ENCODE peak calls at places on chromosomes 3 and 15, in five cellular contexts. V is A673; M is activated CD8-positive, alpha-beta T cell treated with anti-CD3 and anti-CD28 coated beads for 36 hours; D is pancreas; X is B cell. E is an unnamed sample.

GRCh38 chr3:151183253-151183652 is 19.8 kb downstream of the GPR171 start:
- DNase-seq in V (no peak), M (no peak), X (no peak), D (no peak), E (no peak)

GRCh38 chr3:108985844-108986243 is 32.2 kb upstream of the GUCA1C start:
- DNase-seq in X (no peak), D (no peak), M (no peak), V (peak; percentile 9), E (no peak)

GRCh38 chr15:57890351-57890750 is 175.2 kb downstream of the ALDH1A2 start:
- DNase-seq in M (no peak), X (no peak), V (no peak), D (no peak), E (no peak)

GRCh38 chr3:159832024-159832423 is 156.6 kb upstream of the IL12A start:
- DNase-seq in D (no peak), X (peak; percentile 34), M (no peak), V (no peak), E (peak; percentile 29)

GRCh38 chr3:110519066-110519465 is 552.5 kb upstream of the NECTIN3 start:
- DNase-seq in D (no peak), V (no peak), X (no peak), M (no peak), E (no peak)

GRCh38 chr3:143302638-143303171 is 183.1 kb downstream of the CHST2 start:
- DNase-seq in M (no peak), D (no peak), V (peak; percentile 60), X (no peak), E (no peak)

GRCh38 chr3:179045719-179046402 is 25.7 kb downstream of the ZMAT3 start:
- DNase-seq in X (no peak), D (no peak), M (no peak), V (no peak), E (peak; percentile 34)

GRCh38 chr3:127247292-127247691 is 40.6 kb downstream of the PRR20G start:
- DNase-seq in D (no peak), M (no peak), X (no peak), V (no peak), E (no peak)

GRCh38 chr15:47887181-47887580 is 169.9 kb downstream of the SEMA6D start:
- DNase-seq in M (no peak), V (peak; percentile 14), X (no peak), D (no peak), E (no peak)

GRCh38 chr3:115843206-115843605 is 219.9 kb downstream of the GAP43 start:
- DNase-seq in D (no peak), X (no peak), M (no peak), V (no peak), E (no peak)

GRCh38 chr15:82640672-82641071 is 6.5 kb downstream of the CPEB1 start:
- DNase-seq in X (no peak), M (no peak), V (no peak), D (no peak), E (no peak)
- TF ChIP-seq CTCF in X (no peak), M (no peak), V (no peak), D (no peak), E (no peak)

DNA sequence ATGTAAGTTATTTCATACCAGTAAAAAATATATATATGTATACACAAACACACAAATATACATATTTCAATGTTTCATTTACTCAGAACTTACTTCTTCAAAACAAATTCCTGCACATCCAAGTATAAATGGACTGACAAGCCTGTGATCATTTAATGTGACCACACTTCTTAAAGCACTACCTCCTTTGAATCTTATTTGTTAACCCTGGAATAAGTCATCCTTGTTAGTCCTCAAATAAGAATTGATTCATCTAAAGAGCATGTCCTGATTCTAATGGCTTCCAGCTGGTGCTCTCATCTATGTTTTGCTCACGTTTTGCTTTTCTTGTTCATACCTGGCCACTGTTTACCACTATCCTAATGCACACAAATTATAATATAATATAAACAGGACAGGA is 103.9 kb upstream of the UBP1 start:
- DNase-seq in X (no peak), D (no peak), M (no peak), V (no peak), E (no peak)
- TF ChIP-seq CTCF in X (no peak), D (no peak), M (no peak), V (no peak), E (no peak)

GRCh38 chr3:184808021-184808420 is 3.9 kb upstream of the VPS8 start:
- DNase-seq in X (no peak), D (no peak), V (peak; percentile 33), M (peak; percentile 49), E (no peak)
- TF ChIP-seq CTCF in X (peak; percentile 13), D (no peak), V (peak; percentile 37), M (peak; percentile 35), E (no peak)

DNA sequence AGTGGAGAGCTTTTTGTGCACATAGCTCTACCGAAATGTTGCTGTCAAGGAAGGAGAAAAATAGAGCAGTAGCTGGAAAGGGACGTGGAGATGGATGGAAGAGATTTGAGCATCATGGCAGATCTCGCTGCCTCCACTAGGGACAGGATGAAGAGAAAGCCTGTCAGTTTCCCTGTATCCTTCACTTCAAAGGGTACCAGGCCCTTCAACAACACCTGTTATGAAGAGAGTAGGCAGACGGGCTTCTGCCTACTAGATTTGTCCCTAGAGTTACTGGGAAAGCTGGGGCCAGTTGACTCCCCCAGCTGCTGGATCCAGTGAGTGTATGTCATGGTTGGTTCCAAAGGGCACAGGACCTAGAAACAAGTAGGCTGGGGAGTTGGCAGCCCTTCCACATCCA is 150.8 kb downstream of the TLE3 start:
- DNase-seq in X (no peak), V (no peak), M (no peak), D (no peak), E (no peak)
- TF ChIP-seq CTCF in X (no peak), V (no peak), M (no peak), D (no peak), E (no peak)

DNA sequence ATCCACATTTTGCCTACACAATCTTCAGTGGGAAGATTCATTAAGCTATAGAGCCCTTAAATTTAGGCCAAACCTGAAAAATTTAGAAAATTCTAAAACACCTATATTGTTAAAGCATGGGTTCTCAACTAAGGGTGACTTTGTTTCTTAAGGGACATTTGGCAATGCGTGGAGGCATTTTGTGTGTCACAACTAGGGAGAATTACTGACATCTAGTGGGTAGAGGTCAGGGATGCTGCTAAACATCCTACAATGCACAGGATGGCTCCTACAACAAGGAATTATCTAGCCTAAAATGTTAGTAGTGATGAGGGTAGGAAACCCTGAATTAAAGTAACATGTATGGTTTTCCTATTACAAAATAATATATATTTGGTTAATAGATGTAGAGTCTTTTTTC is 55.8 kb downstream of the TBC1D5 start:
- DNase-seq in D (no peak), V (peak; percentile 50), M (no peak), X (no peak), E (no peak)
- TF ChIP-seq CTCF in D (no peak), V (peak; percentile 46), M (no peak), X (no peak), E (peak; percentile 22)

GRCh38 chr15:90866800-90867199 is 1.6 kb upstream of the FURIN start:
- DNase-seq in V (no peak), M (no peak), X (no peak), D (no peak), E (no peak)
- TF ChIP-seq CTCF in V (no peak), M (no peak), X (no peak), D (no peak), E (no peak)

DNA sequence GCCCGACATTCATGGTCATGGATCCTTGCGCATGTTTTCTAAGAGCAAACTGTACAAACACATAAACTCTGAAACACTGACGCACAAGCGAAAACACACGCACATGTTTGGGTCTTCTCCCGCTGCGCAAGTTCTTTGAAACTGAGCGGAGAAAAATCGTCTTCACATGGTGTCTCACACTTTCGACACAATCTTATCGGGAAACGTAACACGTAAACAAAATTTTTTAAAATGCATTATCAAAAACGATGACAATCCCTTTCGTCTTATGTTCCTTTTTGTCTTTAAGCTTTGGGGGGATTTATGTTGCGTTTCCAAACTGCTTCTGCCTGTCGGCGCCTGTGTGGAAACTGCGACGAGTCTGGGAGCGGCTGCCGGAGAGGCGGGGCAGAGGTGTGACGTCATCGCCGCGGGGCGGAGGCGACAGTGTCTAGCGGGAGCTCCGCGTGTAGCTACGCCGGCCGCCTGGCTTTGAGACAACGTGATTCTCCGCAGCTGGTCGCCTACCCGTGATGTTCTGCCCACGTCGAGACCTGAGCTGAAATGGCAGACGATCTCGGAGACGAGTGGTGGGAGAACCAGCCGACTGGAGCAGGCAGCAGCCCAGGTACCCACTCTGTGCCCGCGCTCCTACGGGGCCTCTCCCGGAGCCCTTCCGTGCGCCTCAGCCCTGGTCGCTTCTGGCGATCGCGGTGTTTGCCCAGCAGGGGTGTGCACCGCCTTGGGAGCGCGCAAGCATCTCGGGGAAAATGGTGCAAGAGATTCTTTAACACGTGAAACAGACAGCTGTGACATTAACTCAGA is at the start of gene CMSS1:
- DNase-seq in X (peak; percentile 80), D (peak; percentile 90), V (peak; percentile 94), M (peak; percentile 97), E (peak; percentile 92)
- TF ChIP-seq CTCF in X (no peak), D (no peak), V (no peak), M (no peak), E (no peak)

GRCh38 chr3:41746215-41746614 is 215.7 kb downstream of the ULK4 start:
- DNase-seq in V (no peak), D (no peak), X (no peak), M (no peak), E (no peak)

GRCh38 chr3:41751597-41751996 is 210.3 kb downstream of the ULK4 start:
- DNase-seq in X (no peak), V (no peak), M (no peak), D (no peak), E (no peak)

GRCh38 chr3:41753651-41754050 is 208.3 kb downstream of the ULK4 start:
- DNase-seq in M (no peak), D (no peak), V (no peak), X (no peak), E (no peak)

DNA sequence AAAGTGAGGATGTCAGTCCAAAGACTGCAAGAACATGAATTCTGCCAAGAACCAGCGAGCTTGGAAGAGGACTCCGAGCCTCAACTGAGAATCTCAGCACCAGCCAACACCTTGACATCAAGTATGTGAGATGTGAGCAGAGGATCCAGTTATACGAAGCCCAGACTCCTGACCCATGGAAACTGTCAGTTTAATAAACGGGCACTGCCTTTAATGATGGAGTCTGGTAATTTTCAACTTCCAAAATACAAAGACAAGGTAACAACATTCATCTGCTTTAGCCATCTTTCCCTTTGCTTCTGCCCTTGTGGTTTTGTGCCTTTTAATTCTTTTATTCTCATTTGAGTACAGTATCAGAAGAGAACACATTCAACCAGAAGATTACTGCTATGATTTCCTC is 211.9 kb downstream of the ULK4 start:
- DNase-seq in M (no peak), D (no peak), X (no peak), V (no peak), E (no peak)
- TF ChIP-seq CTCF in M (no peak), D (no peak), X (no peak), V (no peak), E (no peak)

DNA sequence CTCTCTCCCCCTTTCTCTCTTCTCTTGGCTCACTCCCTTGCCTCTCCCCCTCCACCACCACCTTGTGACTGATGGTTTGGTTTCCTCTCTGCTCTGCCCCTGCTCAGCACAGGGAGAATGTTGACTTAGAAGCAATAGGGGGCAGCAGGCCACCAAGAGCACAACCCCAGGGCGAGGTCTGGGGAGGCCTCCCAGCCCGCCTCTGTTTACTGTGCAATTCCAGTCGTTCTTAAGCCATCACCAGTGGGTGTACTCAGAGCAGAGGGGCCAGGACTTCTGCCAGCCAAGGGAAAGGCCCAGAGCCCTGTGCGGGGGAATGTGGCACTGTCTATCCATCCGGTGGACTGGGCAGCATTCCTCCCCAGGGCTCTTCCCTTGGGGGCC is 5.7 kb upstream of the APEH start:
- DNase-seq in X (no peak), V (no peak), D (no peak), M (no peak), E (no peak)
- TF ChIP-seq CTCF in X (no peak), V (no peak), D (no peak), M (no peak), E (no peak)

GRCh38 chr3:49786357-49787181 is at the start of gene IP6K1:
- DNase-seq in M (peak; percentile 100), V (peak; percentile 98), X (peak; percentile 99), D (peak; percentile 100), E (peak; percentile 100)
- TF ChIP-seq CTCF in M (no peak), V (no peak), X (no peak), D (no peak), E (no peak)